ENCODE peak calls at places on chromosomes 11 and 22, in seven cellular contexts. C is tibial nerve; I is CD8-positive, alpha-beta memory T cell; T is stomach; B is body of pancreas; Z is gastrocnemius medialis; F is mammary epithelial cell. S is an unnamed sample. For H3K9me3, the result is how much of the 10 kb centered on the place peaks cover.

GRCh38 chr22:50733521-50734342 is 4.3 kb upstream of the ACR start:
- DNase-seq in C (no peak), I (no peak), T (no peak), B (peak), Z (peak), F (no peak), S (no peak)

GRCh38 chr11:28337701-28338100 is 229.5 kb downstream of the METTL15 start:
- DNase-seq in C (no peak), I (no peak), T (no peak), B (no peak), Z (no peak), F (no peak), S (no peak)

GRCh38 chr11:283405-284080 is 5.3 kb downstream of the NLRP6 start:
- DNase-seq in C (no peak), I (no peak), T (no peak), B (no peak), Z (no peak), F (no peak), S (no peak)

GRCh38 chr22:36587289-36588154 is 58.6 kb upstream of the EIF3D start:
- DNase-seq in C (no peak), I (no peak), T (no peak), B (no peak), Z (no peak), F (no peak), S (no peak)

GRCh38 chr11:61349189-61349751 is 12.4 kb downstream of the CYB561A3 start:
- DNase-seq in C (no peak), I (no peak), T (no peak), B (no peak), Z (no peak), F (peak), S (no peak)

GRCh38 chr11:107043242-107043991 is 25.1 kb upstream of the GUCY1A2 start:
- DNase-seq in C (no peak), I (no peak), T (no peak), B (no peak), Z (no peak), F (peak), S (no peak)

GRCh38 chr22:50192825-50193204 is 7.1 kb downstream of the TRABD start:
- DNase-seq in C (no peak), I (peak), T (peak), B (peak), Z (no peak), F (no peak), S (peak)

GRCh38 chr11:83724704-83725114 is 438.5 kb upstream of the CCDC90B start:
- DNase-seq in C (peak), I (no peak), T (peak), B (peak), Z (no peak), F (peak), S (no peak)

GRCh38 chr11:26841818-26842457 is 120.1 kb upstream of the SLC5A12 start:
- DNase-seq in C (no peak), I (no peak), T (no peak), B (no peak), Z (no peak), F (peak), S (no peak)

GRCh38 chr11:14336507-14337503 is 22.2 kb downstream of the RRAS2 start:
- DNase-seq in C (no peak), I (no peak), T (no peak), B (no peak), Z (no peak), F (peak), S (no peak)

GRCh38 chr11:72676874-72677341 is 2.7 kb upstream of the PDE2A start:
- DNase-seq in C (peak), I (peak), T (peak), B (peak), Z (no peak), F (peak), S (peak)

GRCh38 chr11:134560066-134560465 is 148.0 kb upstream of the B3GAT1 start:
- DNase-seq in C (no peak), I (no peak), T (no peak), B (no peak), Z (no peak), F (no peak), S (no peak)

GRCh38 chr11:64765841-64766682 is 6.3 kb upstream of the PYGM start:
- DNase-seq in C (no peak), I (no peak), T (no peak), B (peak), Z (peak), F (no peak), S (no peak)

GRCh38 chr22:43186272-43187170 is at the start of gene TTLL12:
- DNase-seq in C (no peak), I (peak), T (peak), B (peak), Z (peak), F (peak), S (peak)

GRCh38 chr22:22086501-22087158 is 104.0 kb upstream of the TOP3B start:
- DNase-seq in C (no peak), I (no peak), T (no peak), B (no peak), Z (no peak), F (no peak), S (no peak)

GRCh38 chr11:42311504-42311903 is 852.1 kb upstream of the LRRC4C start:
- DNase-seq in C (peak), I (no peak), T (no peak), B (no peak), Z (no peak), F (no peak), S (no peak)

GRCh38 chr11:116567721-116568242 is 205.0 kb downstream of the BUD13 start:
- DNase-seq in C (no peak), I (no peak), T (no peak), B (no peak), Z (no peak), F (no peak), S (no peak)
- H3K9me3 ChIP-seq in C (under half), I (under half), T (under half), B (under half), Z (under half), F (under half), S (under half)

DNA sequence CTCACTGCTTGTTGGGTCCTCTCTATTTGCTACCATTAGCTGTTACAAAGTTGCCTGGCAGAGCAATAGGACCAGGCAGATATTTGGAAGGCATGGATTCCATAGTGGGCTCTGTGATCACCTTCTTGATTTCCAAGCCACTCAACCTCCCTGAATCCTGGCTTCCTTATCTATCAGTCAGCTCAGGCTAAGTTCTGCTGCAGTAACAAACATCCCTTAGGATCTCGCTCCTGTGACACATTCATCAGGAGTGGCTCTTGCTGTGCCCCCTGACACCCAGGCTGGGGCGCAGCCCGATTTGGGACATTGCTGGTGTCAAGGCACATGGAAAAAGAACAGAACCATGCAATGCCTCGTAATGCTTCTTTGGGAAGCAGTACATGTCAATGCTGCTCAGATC is 503.9 kb downstream of the TBC1D22A start:
- DNase-seq in C (no peak), I (no peak), T (no peak), B (no peak), Z (no peak), F (no peak), S (no peak)
- H3K9me3 ChIP-seq in C (under half), I (under half), T (under half), B (under half), Z (under half), F (under half), S (under half)

DNA sequence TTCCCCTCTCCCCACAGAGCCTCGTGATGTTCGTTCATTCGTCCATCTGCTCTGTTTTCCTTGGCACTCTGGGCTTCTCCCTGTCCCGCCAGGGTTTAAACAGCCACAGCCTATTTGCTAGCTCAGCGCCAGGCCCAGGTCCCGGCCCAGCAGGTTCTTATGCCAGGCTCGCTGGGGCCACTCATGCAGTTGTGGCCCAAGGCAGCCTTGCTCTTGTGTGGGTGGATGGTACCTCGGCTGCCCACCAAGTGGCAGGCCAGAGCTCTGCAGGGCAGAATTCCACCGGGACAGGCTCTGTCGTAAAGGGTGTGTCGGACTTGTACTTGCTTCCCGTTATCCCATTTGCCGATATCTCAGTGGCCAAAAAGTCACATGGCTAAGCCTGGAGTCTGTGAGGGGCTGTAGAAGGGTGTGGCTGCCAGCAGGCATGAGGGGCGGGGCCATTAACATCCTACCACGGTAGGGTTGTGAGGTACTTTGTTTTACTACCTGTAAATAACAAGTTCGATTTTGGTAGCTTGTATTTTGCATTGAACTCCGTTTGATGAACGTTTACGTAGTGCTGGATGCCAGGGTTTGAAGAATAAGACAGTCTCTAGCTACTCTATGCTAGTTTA is 7.9 kb downstream of the FAM118A start:
- DNase-seq in C (peak), I (no peak), T (peak), B (no peak), Z (peak), F (peak), S (no peak)
- H3K9me3 ChIP-seq in C (under half), I (under half), T (under half), B (under half), Z (under half), F (under half), S (under half)

GRCh38 chr22:17665248-17665647 is 26.7 kb downstream of the BCL2L13 start:
- DNase-seq in C (no peak), I (no peak), T (no peak), B (no peak), Z (no peak), F (no peak), S (no peak)

GRCh38 chr22:17664414-17665045 is 26.0 kb downstream of the BCL2L13 start:
- DNase-seq in C (no peak), I (no peak), T (no peak), B (no peak), Z (no peak), F (no peak), S (no peak)

DNA sequence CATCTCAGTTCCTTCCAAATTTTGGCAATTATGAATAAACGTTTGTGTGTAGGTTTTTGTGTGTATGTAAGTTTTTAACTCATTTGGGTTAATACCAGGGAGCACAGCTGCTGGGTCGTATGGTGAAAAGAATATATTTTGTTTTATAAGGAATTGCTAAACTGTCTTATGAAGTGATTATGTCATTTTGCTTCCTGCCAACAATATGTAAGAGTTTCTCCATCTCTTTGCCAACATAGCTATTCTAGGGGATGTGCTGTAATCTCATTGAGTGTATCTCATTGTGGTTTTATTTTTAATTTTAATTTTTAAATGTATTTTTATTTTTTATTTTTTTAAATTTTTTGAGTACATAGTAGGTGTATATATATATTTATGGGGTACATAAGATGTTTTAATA is 27.3 kb downstream of the BCL2L13 start:
- DNase-seq in C (no peak), I (no peak), T (no peak), B (no peak), Z (no peak), F (no peak), S (no peak)
- H3K9me3 ChIP-seq in C (under half), I (under half), T (under half), B (under half), Z (under half), F (under half), S (under half)

DNA sequence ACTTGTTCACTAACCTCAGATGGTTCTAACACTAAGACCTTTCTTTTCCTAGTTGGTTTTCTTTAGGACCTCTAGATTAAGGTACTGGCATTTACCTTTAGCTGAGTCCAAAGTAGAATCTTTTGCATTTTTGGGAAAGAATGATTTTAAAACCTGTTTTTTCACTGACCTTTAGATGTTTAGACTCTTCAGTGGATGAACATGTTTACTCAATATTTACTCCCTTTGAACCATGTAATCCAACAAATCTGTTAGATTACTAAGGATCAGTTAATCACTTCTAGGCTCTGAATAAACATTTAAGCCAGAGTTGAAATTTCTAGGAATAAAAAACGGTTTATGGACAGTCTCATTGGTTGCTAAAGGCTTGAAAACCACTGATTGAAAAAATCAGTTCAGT is 6.2 kb downstream of the TMEM135 start:
- DNase-seq in C (no peak), I (no peak), T (no peak), B (no peak), Z (no peak), F (no peak), S (no peak)
- H3K9me3 ChIP-seq in C (under half), I (under half), T (under half), B (under half), Z (under half), F (under half), S (under half)

GRCh38 chr22:11042116-11042515 is 4485.9 kb upstream of the OR11H1 start:
- DNase-seq in C (no peak), I (no peak), T (no peak), B (no peak), Z (no peak), F (no peak), S (no peak)
- H3K9me3 ChIP-seq in C (under half), I (under half), T (half or more), B (under half), Z (under half), F (under half), S (under half)

S was measured in CD4-positive, CD25-positive, alpha-beta regulatory T cell.